ENCODE peak calls at places on chromosomes 16 and 17, in four cellular contexts. H is HepG2, M is K562, D is GM12878. V is an unnamed sample.

GRCh38 chr17:75087558-75088453 is at the start of gene SLC16A5:
- DNase-seq in D (no peak), M (peak; percentile 96), H (peak; percentile 91), V (peak; percentile 95)

GRCh38 chr17:55421179-55421934 is at the start of gene MMD:
- DNase-seq in H (no peak), M (peak; percentile 51), D (no peak), V (peak; percentile 32)

GRCh38 chr17:75899353-75899752 is 2.6 kb upstream of the TRIM65 start:
- DNase-seq in M (no peak), D (no peak), H (no peak), V (no peak)

GRCh38 chr17:56108811-56109284 is 44.4 kb upstream of the ANKFN1 start:
- DNase-seq in H (peak; percentile 74), D (peak; percentile 0), M (no peak), V (no peak)

GRCh38 chr17:66531826-66532439 is 229.5 kb downstream of the PRKCA start:
- DNase-seq in M (no peak), D (no peak), H (no peak), V (no peak)

GRCh38 chr17:27997522-27997921 is 45.0 kb upstream of the NLK start:
- DNase-seq in H (no peak), D (no peak), M (no peak), V (no peak)

GRCh38 chr16:29763326-29763725 is 14.7 kb upstream of the ZG16 start:
- DNase-seq in H (no peak), D (no peak), M (no peak), V (no peak)

GRCh38 chr17:34201767-34202166 is 53.3 kb upstream of the CCL2 start:
- DNase-seq in H (no peak), D (no peak), M (no peak), V (no peak)

GRCh38 chr16:20137194-20137593 is 63.5 kb upstream of the GPR139 start:
- DNase-seq in D (no peak), M (no peak), H (no peak), V (no peak)

GRCh38 chr16:17237350-17237944 is 233.3 kb downstream of the XYLT1 start:
- DNase-seq in M (no peak), D (no peak), H (no peak), V (no peak)

GRCh38 chr17:77503916-77504651 is 363.3 kb downstream of the SEC14L1 start:
- DNase-seq in H (no peak), M (no peak), D (no peak), V (peak; percentile 64)

GRCh38 chr17:64001091-64001579 is 3.0 kb downstream of the PRR29 start:
- DNase-seq in D (no peak), H (no peak), M (peak; percentile 5), V (no peak)

GRCh38 chr17:82976982-82977488 is 102.4 kb upstream of the METRNL start:
- DNase-seq in M (no peak), H (no peak), D (no peak), V (no peak)

DNA sequence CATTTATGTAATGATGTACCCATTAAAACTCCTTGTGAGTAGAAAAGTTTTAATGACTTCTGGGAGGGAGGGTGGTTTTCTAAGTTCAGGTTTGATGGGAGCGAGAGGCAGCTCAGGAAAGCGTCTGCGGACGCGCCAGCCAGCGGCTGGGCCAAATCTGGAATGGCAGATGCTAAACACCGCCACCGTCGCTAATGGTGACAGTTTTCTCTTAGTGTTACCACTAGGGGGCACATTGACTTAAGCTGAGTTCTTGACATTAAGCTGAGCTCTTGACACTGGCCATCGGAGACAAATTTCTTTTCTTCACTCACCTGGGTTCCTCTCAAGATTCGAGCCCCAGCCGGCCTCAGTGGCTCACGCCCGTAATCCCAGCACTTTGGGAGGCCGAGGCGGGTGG is 6.7 kb downstream of the TRPV1 start:
- DNase-seq in H (peak; percentile 44), D (no peak), M (peak; percentile 65), V (peak; percentile 56)
- TF ChIP-seq TCF7 in H (no peak), D (no peak), M (no peak), V (no peak)

GRCh38 chr17:68533887-68534700 is 21.9 kb downstream of the PRKAR1A start:
- DNase-seq in H (no peak), M (no peak), D (no peak), V (no peak)
- TF ChIP-seq CTCF in H (peak; percentile 34), M (no peak), D (peak; percentile 20), V (no peak)

GRCh38 chr16:89383095-89384003 is 107.0 kb downstream of the ANKRD11 start:
- DNase-seq in M (peak; percentile 75), H (peak; percentile 45), D (no peak), V (peak; percentile 45)
- TF ChIP-seq TCF7 in M (no peak), H (no peak), D (no peak), V (no peak)

GRCh38 chr17:42459256-42459982 is 741 bp downstream of the ATP6V0A1 start:
- DNase-seq in H (peak; percentile 65), D (no peak), M (peak; percentile 58), V (peak; percentile 31)
- TF ChIP-seq CTCF in H (peak; percentile 77), D (peak; percentile 54), M (peak; percentile 69), V (no peak)

GRCh38 chr17:49987681-49988441 is 7.2 kb downstream of the DLX3 start:
- DNase-seq in D (no peak), M (no peak), H (no peak), V (no peak)
- TF ChIP-seq TCF7 in D (no peak), M (no peak), H (no peak), V (no peak)

GRCh38 chr17:67649891-67650290 is 67.8 kb upstream of the NOL11 start:
- DNase-seq in H (no peak), M (no peak), D (no peak), V (no peak)
- TF ChIP-seq CTCF in H (no peak), M (no peak), D (no peak), V (no peak)

DNA sequence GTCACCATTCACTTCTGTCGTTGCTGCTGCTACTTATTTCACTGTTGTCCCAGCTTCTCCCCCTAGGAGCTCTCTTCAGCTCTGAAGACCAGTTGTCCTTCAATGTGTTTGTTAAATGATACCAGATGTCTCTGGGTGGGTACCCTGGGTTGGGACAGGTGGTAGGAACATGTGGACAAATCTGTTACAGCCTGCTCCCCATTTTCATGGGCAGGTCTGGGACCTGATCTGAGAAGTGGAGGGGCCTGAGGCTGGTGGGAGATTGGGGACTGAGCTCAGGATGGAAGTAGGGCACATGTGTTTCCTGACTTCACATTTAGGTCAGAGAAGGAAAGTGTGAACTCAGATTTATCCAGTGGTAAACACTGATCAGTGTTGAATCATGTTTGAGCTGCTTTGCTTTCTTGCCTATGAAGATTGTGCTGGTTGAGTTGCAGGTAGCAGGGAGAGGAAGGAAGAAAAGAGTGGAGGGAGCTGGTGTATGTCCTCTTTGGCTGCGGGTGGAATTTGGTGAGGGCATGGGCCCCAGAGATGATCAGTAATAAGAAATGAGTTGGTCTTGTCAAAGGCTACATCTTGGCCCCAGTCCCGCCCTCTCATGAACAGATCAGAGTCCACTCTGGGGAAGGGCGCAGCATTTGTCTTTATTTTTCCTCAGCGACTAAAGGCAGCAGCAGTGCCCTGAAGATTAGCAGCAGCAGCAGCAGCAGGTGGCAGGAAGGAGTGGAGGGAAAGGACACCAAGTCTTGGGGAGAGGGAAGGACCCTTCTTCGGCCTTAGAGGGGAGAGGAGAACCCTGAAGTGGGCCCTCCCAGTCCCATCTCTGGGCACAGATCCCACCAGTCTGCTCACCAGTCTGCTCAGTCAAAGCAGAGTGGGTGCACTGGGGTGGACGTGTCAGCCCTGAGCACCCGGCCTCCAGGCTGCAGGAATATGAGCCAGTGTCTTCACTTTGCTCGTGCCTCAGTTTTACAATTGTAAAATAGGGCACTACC is 6.1 kb upstream of the EFTUD2 start:
- DNase-seq in D (no peak), M (no peak), H (no peak), V (no peak)
- TF ChIP-seq TCF7 in D (no peak), M (no peak), H (no peak), V (no peak)